ENCODE peak calls at places on chromosomes 16 and 17, in six cellular contexts. F is adrenal gland, M is progenitor cell of endocrine pancreas, K is astrocyte of the spinal cord, R is heart left ventricle, S is breast epithelium. H is an unnamed sample.

GRCh38 chr16:83954577-83955016 is 1.6 kb downstream of the OSGIN1 start:
- DNase-seq in F (peak; percentile 66), M (no peak), K (peak; percentile 18), R (no peak), S (peak; percentile 63), H (no peak)

GRCh38 chr17:78921437-78921971 is 3.7 kb downstream of the TIMP2 start:
- DNase-seq in F (no peak), M (no peak), K (no peak), R (peak; percentile 37), S (no peak), H (no peak)

GRCh38 chr17:51050291-51051033 is 70.2 kb downstream of the SPAG9 start:
- DNase-seq in F (no peak), M (no peak), K (no peak), R (no peak), S (no peak), H (no peak)

GRCh38 chr17:34692932-34693331 is 113.5 kb downstream of the TMEM132E start:
- DNase-seq in F (no peak), M (no peak), K (no peak), R (no peak), S (no peak), H (no peak)

GRCh38 chr16:57530531-57531252 is 5.7 kb downstream of the CCDC102A start:
- DNase-seq in F (no peak), M (no peak), K (no peak), R (no peak), S (no peak), H (no peak)

GRCh38 chr16:47848481-47849109 is 307.2 kb downstream of the ABCC12 start:
- DNase-seq in F (no peak), M (no peak), K (peak; percentile 61), R (no peak), S (no peak), H (no peak)

GRCh38 chr17:15341966-15342365 is 569 bp upstream of the TEKT3 start:
- DNase-seq in F (no peak), M (no peak), K (no peak), R (no peak), S (no peak), H (no peak)

GRCh38 chr16:63323055-63323454 is 1286.8 kb upstream of the CDH8 start:
- DNase-seq in F (no peak), M (no peak), K (no peak), R (no peak), S (no peak), H (no peak)

GRCh38 chr17:50767030-50767429 is 288 bp downstream of the ANKRD40CL start:
- DNase-seq in F (no peak), M (no peak), K (no peak), R (no peak), S (no peak), H (no peak)

GRCh38 chr17:70190959-70191805 is 21.9 kb downstream of the KCNJ2 start:
- DNase-seq in F (no peak), M (no peak), K (no peak), R (no peak), S (no peak), H (no peak)

GRCh38 chr17:43175213-43176118 is 4.5 kb downstream of the NBR1 start:
- DNase-seq in F (no peak), M (no peak), K (peak; percentile 51), R (no peak), S (no peak), H (no peak)

GRCh38 chr16:89009343-89010209 is 32.6 kb upstream of the CBFA2T3 start:
- DNase-seq in F (peak; percentile 34), M (peak; percentile 56), K (no peak), R (no peak), S (no peak), H (no peak)

DNA sequence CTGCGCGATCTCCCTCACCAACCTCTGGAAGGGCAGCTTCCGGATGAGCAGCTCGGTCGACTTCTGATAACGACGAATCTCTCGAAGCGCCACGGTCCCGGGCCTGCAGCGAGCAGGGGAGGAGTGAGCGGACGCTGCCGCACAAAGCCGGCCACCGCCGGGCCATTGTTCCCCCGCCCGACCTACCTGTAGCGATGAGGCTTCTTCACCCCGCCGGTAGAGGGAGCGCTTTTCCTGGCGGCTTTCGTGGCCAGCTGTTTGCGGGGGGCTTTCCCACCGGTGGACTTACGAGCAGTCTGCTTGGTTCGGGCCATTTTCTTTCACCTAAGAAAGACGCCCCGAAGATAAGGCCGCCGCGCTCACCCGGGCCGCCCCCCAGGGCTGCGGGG is 5.8 kb upstream of the UNK start:
- DNase-seq in F (no peak), M (no peak), K (no peak), R (no peak), S (peak; percentile 42), H (no peak)
- TF ChIP-seq CTCF in F (peak; percentile 53), M (peak; percentile 67), K (peak; percentile 50), R (peak; percentile 58), S (peak; percentile 71), H (peak; percentile 82)

GRCh38 chr17:44220211-44221071 is 966 bp upstream of the UBTF start:
- DNase-seq in F (peak; percentile 66), M (peak; percentile 39), K (peak; percentile 44), R (peak; percentile 55), S (no peak), H (no peak)

GRCh38 chr17:44221072-44221861 is 1.8 kb upstream of the UBTF start:
- DNase-seq in F (peak; percentile 81), M (peak; percentile 62), K (peak; percentile 86), R (peak; percentile 85), S (peak; percentile 53), H (peak; percentile 88)

GRCh38 chr17:44223574-44224046 is 4.1 kb upstream of the UBTF start:
- DNase-seq in F (peak; percentile 93), M (no peak), K (peak; percentile 50), R (peak; percentile 45), S (no peak), H (no peak)

GRCh38 chr17:44221862-44222111 is 2.3 kb upstream of the UBTF start:
- DNase-seq in F (no peak), M (no peak), K (no peak), R (no peak), S (no peak), H (no peak)

DNA sequence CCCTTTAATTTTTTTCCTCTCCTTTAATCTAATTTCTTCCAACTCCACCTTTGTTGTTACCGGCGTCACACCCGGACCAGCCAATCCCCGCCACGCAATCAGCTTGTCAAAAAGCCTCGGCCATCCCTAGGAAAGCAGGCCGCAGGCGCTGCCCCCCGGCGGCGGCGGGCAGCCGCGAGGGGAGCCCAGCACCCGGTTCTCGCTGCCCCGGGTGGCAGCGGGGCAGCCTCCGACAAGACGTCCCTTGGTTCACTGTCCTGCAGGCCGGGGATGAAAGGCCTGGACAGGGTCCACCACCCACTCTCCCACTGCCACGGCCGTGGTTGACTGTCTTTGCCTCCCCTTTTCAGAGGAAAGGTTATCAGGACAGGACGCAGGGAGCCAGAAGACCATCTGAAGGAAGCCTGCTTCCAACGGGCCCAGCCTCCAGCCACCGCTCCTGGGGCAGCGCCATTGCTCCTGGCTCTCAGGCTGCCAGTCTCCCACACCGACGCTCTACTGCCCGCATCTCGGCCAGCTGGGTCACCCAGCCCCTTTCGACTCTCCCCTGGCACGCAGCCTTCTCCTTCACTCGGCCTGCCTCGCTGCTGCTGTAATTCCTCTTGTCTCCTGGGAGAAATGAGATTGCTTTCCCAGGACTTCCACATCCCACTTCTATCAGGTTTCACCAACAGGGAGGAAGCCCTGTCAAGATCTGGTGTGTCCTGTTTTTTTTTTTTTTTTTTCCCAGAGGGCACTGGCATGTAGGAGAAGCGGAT is 2.8 kb upstream of the UBTF start:
- DNase-seq in F (peak; percentile 85), M (no peak), K (peak; percentile 73), R (peak; percentile 87), S (no peak), H (no peak)
- TF ChIP-seq CTCF in F (peak; percentile 31), M (peak; percentile 30), K (peak; percentile 27), R (peak; percentile 53), S (no peak), H (peak; percentile 27)

GRCh38 chr17:7213895-7214299 is 5.7 kb downstream of the DLG4 start:
- DNase-seq in F (peak; percentile 75), M (peak; percentile 76), K (peak; percentile 79), R (no peak), S (no peak), H (peak; percentile 92)

GRCh38 chr17:7215652-7216139 is 3.9 kb downstream of the DLG4 start:
- DNase-seq in F (no peak), M (no peak), K (no peak), R (no peak), S (no peak), H (no peak)

GRCh38 chr17:7215136-7215638 is 4.4 kb downstream of the DLG4 start:
- DNase-seq in F (no peak), M (no peak), K (no peak), R (no peak), S (no peak), H (no peak)

GRCh38 chr17:7216242-7217112 is 3.2 kb downstream of the DLG4 start:
- DNase-seq in F (no peak), M (no peak), K (no peak), R (no peak), S (no peak), H (no peak)

GRCh38 chr17:7214300-7215135 is 5.1 kb downstream of the DLG4 start:
- DNase-seq in F (peak; percentile 98), M (peak; percentile 99), K (peak; percentile 98), R (peak; percentile 98), S (peak; percentile 98), H (peak; percentile 100)
- TF ChIP-seq CTCF in F (peak; percentile 40), M (peak; percentile 74), K (peak; percentile 67), R (peak; percentile 67), S (peak; percentile 46), H (peak; percentile 74)

DNA sequence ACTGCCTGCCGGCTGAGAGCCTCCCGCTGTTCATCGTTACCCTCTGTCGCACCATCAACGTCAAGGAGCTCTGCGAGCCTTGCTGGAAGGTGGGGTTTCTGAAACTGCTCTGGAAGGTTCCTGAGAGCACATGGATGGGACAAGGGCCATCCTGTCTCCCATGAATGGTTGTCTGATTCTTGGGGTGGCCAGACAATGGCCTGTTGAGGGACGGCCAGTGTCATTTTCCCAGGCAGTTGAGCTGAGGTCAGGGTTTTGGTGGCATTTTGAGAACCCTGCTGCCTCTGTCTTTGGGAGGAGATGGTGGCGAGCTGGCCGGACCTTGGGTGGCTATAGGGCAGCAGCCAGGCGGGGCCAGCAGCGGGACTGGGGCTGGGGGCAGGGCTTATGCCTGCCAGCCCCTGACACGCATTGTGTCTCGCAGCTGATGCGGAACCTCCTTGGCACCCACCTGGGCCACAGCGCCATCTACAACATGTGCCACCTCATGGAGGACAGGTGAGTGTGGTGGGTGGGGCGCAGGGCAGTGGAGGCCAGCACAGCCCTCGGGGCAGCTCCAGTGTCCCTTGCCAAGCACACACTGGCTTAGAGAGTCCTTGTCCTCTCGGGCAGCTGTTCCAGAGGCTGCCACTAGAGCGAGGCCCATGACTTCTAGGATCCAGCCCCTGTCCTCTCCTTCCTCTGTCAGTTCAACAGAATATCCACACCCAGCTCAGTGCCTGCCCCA is 9.1 kb downstream of the TSC2 start:
- DNase-seq in F (no peak), M (no peak), K (no peak), R (no peak), S (no peak), H (no peak)
- TF ChIP-seq CTCF in F (no peak), M (peak; percentile 34), K (peak; percentile 15), R (no peak), S (no peak), H (peak; percentile 60)

DNA sequence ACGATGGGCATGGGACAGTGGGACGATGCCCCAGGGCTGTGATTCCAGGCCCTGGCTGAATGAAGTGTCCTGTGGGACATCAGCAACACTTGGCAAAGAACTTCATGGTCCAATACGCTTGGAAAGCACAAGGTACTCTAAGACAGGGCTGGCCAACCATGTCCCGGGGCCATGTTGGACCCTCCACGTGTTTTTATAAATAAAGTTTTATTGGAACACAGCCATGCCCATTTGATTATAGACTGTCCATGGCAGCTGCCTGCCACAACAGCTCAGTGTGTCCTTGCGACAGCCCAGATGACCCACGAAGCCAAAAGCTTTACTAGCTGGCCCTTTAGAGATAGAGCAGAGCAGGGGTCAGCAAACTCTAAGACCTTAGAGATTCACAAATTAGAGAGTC is 282.1 kb downstream of the C16orf95 start:
- DNase-seq in F (no peak), M (no peak), K (no peak), R (no peak), S (no peak), H (no peak)
- TF ChIP-seq CTCF in F (no peak), M (no peak), K (no peak), R (no peak), S (no peak), H (no peak)

H was measured in type B pancreatic cell.